ENCODE peak calls at places on chromosome 10, in six cellular contexts. P is brain microvascular endothelial cell, H is bronchial epithelial cell, M is psoas muscle, G is fibroblast of pulmonary artery, L is B cell. N is an unnamed sample.

GRCh38 chr10:33139191-33139646 is 181.2 kb upstream of the ITGB1 start:
- DNase-seq in P (no peak), H (peak), M (no peak), G (no peak), L (no peak), N (no peak)

GRCh38 chr10:124248646-124249045 is 155.2 kb upstream of the CHST15 start:
- DNase-seq in P (no peak), H (no peak), M (no peak), G (no peak), L (no peak), N (no peak)

GRCh38 chr10:48543445-48543844 is 61.4 kb downstream of the ARHGAP22 start:
- DNase-seq in P (no peak), H (no peak), M (no peak), G (no peak), L (no peak), N (no peak)

GRCh38 chr10:5976689-5977470 is 463 bp downstream of the IL15RA start:
- DNase-seq in P (no peak), H (peak), M (peak), G (peak), L (no peak), N (no peak)

GRCh38 chr10:92847185-92847864 is 995 bp upstream of the EXOC6 start:
- DNase-seq in P (peak), H (peak), M (no peak), G (peak), L (no peak), N (no peak)

GRCh38 chr10:95860486-95861040 is 47.2 kb upstream of the CC2D2B start:
- DNase-seq in P (no peak), H (no peak), M (no peak), G (no peak), L (no peak), N (no peak)

GRCh38 chr10:31359979-31360378 is 41.0 kb downstream of the ZEB1 start:
- DNase-seq in P (no peak), H (no peak), M (no peak), G (peak), L (no peak), N (no peak)

GRCh38 chr10:97564776-97565175 is 7.8 kb upstream of the ANKRD2 start:
- DNase-seq in P (peak), H (no peak), M (no peak), G (no peak), L (no peak), N (no peak)

GRCh38 chr10:115745943-115746342 is 527.1 kb downstream of the GFRA1 start:
- DNase-seq in P (no peak), H (no peak), M (no peak), G (no peak), L (no peak), N (no peak)

GRCh38 chr10:18204050-18204449 is 63.8 kb downstream of the CACNB2 start:
- DNase-seq in P (no peak), H (no peak), M (no peak), G (no peak), L (no peak), N (no peak)

GRCh38 chr10:16505168-16505567 is 16.5 kb downstream of the C1QL3 start:
- DNase-seq in P (peak), H (peak), M (no peak), G (peak), L (no peak), N (no peak)

GRCh38 chr10:127309609-127310008 is 113.2 kb upstream of the INSYN2A start:
- DNase-seq in P (no peak), H (peak), M (no peak), G (peak), L (no peak), N (no peak)

GRCh38 chr10:42490368-42490767 is 148.0 kb downstream of the ZNF33B start:
- DNase-seq in P (no peak), H (no peak), M (no peak), G (no peak), L (no peak), N (no peak)

GRCh38 chr10:96752380-96752779 is 32.1 kb upstream of the PIK3AP1 start:
- DNase-seq in P (no peak), H (no peak), M (no peak), G (no peak), L (no peak), N (no peak)

GRCh38 chr10:84243759-84244158 is 1.1 kb upstream of the RGR start:
- DNase-seq in P (no peak), H (no peak), M (no peak), G (no peak), L (no peak), N (no peak)

GRCh38 chr10:114026189-114027040 is 17.3 kb upstream of the ADRB1 start:
- DNase-seq in P (peak), H (peak), M (no peak), G (peak), L (no peak), N (no peak)

GRCh38 chr10:130251766-130252165 is 115.6 kb downstream of the GLRX3 start:
- DNase-seq in P (no peak), H (no peak), M (no peak), G (no peak), L (no peak), N (no peak)

GRCh38 chr10:36534471-36535002 is 590.9 kb upstream of the ANKRD30A start:
- DNase-seq in P (peak), H (peak), M (no peak), G (peak), L (peak), N (no peak)

GRCh38 chr10:110414563-110415309 is 83.0 kb upstream of the DUSP5 start:
- DNase-seq in P (peak), H (peak), M (no peak), G (peak), L (peak), N (no peak)

GRCh38 chr10:1188556-1189135 is 132.5 kb downstream of the WDR37 start:
- DNase-seq in P (no peak), H (no peak), M (no peak), G (no peak), L (no peak), N (peak)

GRCh38 chr10:88990528-88991160 is at the start of gene FAS:
- DNase-seq in P (peak), H (peak), M (peak), G (peak), L (no peak), N (peak)

GRCh38 chr10:111475720-111476119 is 398.9 kb downstream of the ADRA2A start:
- DNase-seq in P (no peak), H (peak), M (no peak), G (no peak), L (no peak), N (no peak)

GRCh38 chr10:123135415-123136141 is at the start of gene HMX3:
- DNase-seq in P (no peak), H (no peak), M (no peak), G (peak), L (no peak), N (no peak)

GRCh38 chr10:110409926-110410325 is 87.8 kb upstream of the DUSP5 start:
- DNase-seq in P (no peak), H (no peak), M (no peak), G (no peak), L (no peak), N (no peak)

GRCh38 chr10:34824870-34825269 is 9.8 kb upstream of the PARD3 start:
- DNase-seq in P (no peak), H (no peak), M (peak), G (no peak), L (no peak), N (no peak)

GRCh38 chr10:42753126-42753506 is 29.5 kb upstream of the BMS1 start:
- DNase-seq in P (peak), H (peak), M (peak), G (peak), L (no peak), N (no peak)

GRCh38 chr10:110013615-110014293 is 6.0 kb downstream of the ADD3 start:
- DNase-seq in P (no peak), H (peak), M (no peak), G (no peak), L (no peak), N (no peak)

GRCh38 chr10:119135517-119135890 is 30.0 kb downstream of the SFXN4 start:
- DNase-seq in P (no peak), H (no peak), M (no peak), G (peak), L (no peak), N (no peak)

GRCh38 chr10:58291538-58292174 is 22.7 kb downstream of the CISD1 start:
- DNase-seq in P (peak), H (peak), M (no peak), G (peak), L (peak), N (no peak)

DNA sequence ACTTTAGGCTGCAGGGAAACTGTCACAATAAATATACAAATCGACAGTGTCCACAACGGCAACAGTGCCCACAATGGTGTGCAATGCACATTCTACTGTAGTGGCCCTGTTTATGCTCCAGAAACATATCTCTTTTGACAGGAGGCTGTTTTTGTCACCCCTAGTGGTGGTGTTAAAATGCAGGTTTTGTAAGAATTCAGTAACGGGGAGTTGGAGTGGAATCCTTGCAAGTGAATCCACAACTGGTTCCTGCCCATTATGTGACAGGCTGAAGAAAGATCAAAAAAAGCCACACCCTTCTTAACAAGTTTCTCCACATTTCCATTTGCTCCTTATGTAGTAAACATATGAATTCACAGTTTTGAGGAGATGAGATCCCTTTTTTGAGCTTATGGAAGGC is 58.5 kb downstream of the BEND7 start:
- DNase-seq in P (no peak), H (no peak), M (no peak), G (no peak), L (no peak), N (no peak)
- TF ChIP-seq CTCF in P (peak), H (peak), M (no peak), G (peak), L (no peak), N (no peak)

GRCh38 chr10:74231375-74231774 is 80.4 kb downstream of the ADK start:
- DNase-seq in P (peak), H (peak), M (no peak), G (peak), L (no peak), N (no peak)

GRCh38 chr10:74238031-74238431 is 87.0 kb downstream of the ADK start:
- DNase-seq in P (peak), H (peak), M (no peak), G (peak), L (no peak), N (no peak)

GRCh38 chr10:74233281-74233680 is 82.3 kb downstream of the ADK start:
- DNase-seq in P (no peak), H (no peak), M (no peak), G (no peak), L (no peak), N (no peak)

DNA sequence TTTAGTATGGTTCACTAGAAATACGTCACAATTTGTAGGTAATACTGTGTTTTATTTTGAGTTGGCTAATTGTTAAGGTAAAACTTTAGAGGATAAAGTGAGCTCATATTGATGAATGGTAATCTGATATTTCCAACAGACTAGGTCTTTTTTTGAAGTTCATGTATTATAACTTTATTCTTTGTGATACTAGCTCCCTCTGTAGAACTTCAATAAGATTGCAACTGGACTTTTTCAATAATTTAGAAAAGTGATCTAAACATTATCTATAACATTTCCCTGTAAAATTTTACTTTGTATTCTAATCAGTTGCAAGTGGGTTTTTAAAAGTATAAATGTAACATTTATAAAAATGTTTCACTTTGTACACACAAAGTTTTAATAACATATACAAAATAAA is 83.5 kb downstream of the ADK start:
- DNase-seq in P (no peak), H (peak), M (no peak), G (no peak), L (no peak), N (no peak)
- TF ChIP-seq CTCF in P (peak), H (peak), M (peak), G (peak), L (peak), N (peak)

DNA sequence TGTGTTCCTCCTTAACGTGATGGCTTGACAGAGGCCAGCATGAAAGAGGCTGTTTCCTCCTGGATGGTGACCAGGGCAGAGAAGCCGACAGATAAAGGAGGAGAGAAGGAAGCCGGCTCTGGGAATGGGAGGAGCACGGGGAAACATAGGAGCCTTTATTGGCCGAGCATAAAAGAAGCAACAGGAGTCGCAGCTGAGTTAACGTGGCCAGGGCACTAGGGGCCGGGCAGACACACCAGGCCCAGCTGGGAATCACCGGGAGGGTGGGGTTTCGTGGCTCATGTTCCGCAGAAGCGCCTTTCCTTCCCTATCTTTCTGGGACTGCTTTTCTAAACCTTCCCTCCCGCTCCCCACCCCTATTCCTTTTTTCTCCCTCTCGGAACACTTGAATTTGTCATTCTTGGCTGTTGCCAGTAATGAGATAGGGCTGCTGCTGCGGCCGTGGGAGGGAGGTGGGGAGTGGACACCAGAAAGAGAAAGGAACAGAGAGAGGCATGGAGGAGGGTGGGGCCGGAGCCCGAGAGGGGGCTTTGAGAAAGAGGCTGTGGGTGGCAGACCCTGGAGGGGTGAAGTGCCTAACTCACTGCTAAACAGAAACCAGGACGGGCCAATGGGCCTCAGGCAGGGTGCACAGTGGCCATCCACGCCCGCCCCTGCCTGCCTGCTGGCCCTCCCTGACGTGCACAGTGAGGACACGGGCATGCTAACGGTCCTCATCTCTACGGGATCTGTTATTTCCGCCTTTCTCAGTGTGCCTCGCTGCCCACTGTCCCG is 65.2 kb downstream of the COL13A1 start:
- DNase-seq in P (peak), H (peak), M (peak), G (peak), L (no peak), N (no peak)
- TF ChIP-seq CTCF in P (peak), H (no peak), M (no peak), G (no peak), L (no peak), N (no peak)

GRCh38 chr10:72601144-72601543 is 24.7 kb downstream of the MICU1 start:
- DNase-seq in P (no peak), H (no peak), M (no peak), G (no peak), L (no peak), N (no peak)
- TF ChIP-seq CTCF in P (no peak), H (no peak), M (no peak), G (no peak), L (no peak), N (no peak)

DNA sequence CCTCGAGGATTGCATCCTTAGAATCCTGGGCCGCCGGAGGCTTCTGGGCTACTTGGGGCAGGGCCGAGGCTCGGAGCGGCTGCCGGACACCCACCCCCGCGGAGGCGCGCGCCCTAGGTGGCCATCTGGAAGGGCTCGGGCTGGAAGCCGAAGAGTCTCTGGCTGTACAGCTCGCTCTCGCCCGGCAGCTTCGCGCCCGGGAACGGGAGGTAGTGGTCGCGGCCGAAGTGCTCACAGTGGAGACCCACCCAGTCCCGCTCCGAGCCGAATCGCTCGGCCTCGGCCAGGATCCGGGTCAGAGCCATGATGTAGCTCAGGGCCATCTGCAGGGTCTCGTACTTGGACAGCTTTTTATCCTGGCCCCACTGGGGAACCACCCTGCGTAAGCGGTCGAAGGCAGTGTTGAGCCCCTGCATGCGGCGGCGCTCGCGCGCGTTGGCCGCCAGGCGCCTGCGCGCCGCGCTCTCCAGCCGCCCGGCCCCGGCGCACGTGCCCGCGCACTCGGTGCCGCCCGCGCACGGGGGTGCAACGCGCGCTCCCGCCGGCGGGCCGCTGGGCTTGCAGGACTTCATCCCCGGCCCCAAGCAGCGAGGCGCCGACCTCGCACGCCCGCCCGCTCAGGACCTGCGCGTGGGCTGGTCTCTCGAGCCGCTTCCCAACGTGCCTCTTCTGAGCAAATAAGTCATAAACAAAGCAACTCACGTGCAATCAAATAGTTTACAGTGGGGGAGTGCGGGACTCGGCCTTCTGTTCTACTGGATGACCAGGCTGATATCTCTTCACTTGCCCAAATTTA is 609 bp downstream of the ATOH7 start:
- DNase-seq in P (peak), H (peak), M (peak), G (peak), L (no peak), N (peak)
- TF ChIP-seq CTCF in P (peak), H (peak), M (peak), G (peak), L (no peak), N (no peak)

GRCh38 chr10:77251297-77252013 is 386.2 kb downstream of the KCNMA1 start:
- DNase-seq in P (peak), H (peak), M (no peak), G (peak), L (no peak), N (no peak)
- TF ChIP-seq CTCF in P (peak), H (peak), M (peak), G (peak), L (peak), N (no peak)

DNA sequence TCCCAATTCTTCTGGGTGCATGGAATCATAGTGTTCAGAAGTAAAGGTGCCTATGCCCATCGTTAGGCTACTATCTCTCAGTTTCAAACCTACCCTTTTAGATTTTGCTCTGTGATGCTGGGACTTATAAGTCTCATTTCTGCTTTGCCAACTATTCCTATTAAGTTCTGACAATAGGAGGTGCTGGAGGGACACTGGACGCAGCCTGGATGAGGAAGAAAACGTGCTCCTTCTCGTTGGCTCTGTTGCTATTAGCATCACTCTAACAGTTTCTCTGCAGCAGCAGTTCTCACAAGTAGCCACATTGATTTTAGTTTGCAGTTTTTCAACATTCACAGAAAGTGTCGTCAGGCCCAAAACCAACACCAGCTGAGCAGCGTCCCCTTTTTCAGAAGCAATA is 72.4 kb downstream of the ABCC2 start:
- DNase-seq in P (peak), H (peak), M (no peak), G (peak), L (no peak), N (no peak)
- TF ChIP-seq CTCF in P (peak), H (peak), M (peak), G (peak), L (no peak), N (no peak)

GRCh38 chr10:91220954-91221696 is 662 bp downstream of the PCGF5 start:
- DNase-seq in P (no peak), H (peak), M (peak), G (no peak), L (peak), N (peak)

GRCh38 chr10:91219371-91220193 is 881 bp upstream of the PCGF5 start:
- DNase-seq in P (no peak), H (no peak), M (no peak), G (no peak), L (no peak), N (no peak)

GRCh38 chr10:91214906-91215305 is 5.6 kb upstream of the PCGF5 start:
- DNase-seq in P (no peak), H (no peak), M (no peak), G (no peak), L (no peak), N (no peak)

GRCh38 chr10:91215384-91215783 is 5.1 kb upstream of the PCGF5 start:
- DNase-seq in P (no peak), H (no peak), M (no peak), G (no peak), L (no peak), N (no peak)

DNA sequence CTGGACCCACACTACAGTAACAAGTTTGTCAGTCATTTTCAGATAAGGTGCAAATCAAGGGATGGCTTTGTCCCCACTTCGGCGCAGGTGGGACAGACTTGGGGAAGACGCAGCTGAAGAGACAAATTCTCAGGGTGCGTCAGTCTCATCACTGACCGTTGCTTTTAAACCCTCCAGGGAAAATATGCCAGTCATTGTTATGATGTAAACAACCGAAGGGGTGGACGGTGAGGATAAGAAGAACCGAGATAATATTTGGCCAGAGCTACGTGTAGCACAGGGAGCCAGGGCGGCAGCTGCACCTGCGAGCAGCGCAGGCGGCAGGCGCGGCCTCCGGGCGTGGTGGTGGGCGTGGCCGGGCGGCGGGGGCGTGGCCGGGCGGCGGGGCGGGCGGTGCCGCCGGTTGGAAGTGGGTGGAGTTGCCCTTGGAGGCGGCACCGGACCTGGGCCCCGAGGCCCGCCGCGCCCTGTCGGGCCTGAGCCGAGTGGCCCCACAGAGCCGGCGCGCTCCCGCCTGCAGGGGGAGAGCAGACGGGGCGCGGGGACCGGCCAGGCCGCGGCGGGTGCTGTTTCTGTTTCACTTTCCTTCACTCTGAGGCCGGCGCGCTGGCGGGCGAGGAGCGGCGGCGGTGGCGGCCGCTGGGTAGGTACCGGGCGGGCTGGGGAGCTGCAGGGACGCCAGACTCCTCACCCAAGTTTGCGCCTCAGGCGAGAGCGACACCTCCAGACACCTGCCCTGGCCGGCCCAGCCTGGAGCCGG is at the start of gene PCGF5:
- DNase-seq in P (peak), H (peak), M (peak), G (peak), L (peak), N (peak)
- TF ChIP-seq CTCF in P (peak), H (peak), M (peak), G (no peak), L (peak), N (no peak)

N was measured in mesothelial cell of epicardium.